ENCODE peak calls at places on chromosomes 1 and 21, in nine cellular contexts. G is spleen, C is GM12891, D is body of pancreas, B is testis, V is H54, Y is ovary, K is NB4, P is suprapubic skin. J is an unnamed sample.

GRCh38 chr1:4836574-4836973 is 182.2 kb downstream of the AJAP1 start:
- DNase-seq in K (peak; percentile 81), V (no peak), C (no peak), G (no peak), D (no peak), P (no peak), B (peak; percentile 40), Y (peak; percentile 14), J (no peak)

GRCh38 chr1:69755647-69756046 is 187.9 kb downstream of the LRRC7 start:
- DNase-seq in D (no peak), P (no peak), K (no peak), B (no peak), Y (no peak), C (no peak), V (no peak), G (no peak), J (no peak)

GRCh38 chr1:112457965-112458364 is 50.8 kb upstream of the WNT2B start:
- DNase-seq in K (no peak), V (no peak), B (no peak), Y (no peak), P (no peak), G (no peak), C (no peak), D (no peak), J (no peak)

GRCh38 chr1:156502396-156502748 is 1.8 kb upstream of the MEF2D start:
- DNase-seq in V (no peak), B (no peak), C (no peak), P (no peak), D (no peak), Y (no peak), G (no peak), K (no peak), J (no peak)

GRCh38 chr1:116814935-116815334 is 60.7 kb downstream of the CD2 start:
- DNase-seq in B (no peak), C (no peak), V (no peak), D (no peak), K (no peak), Y (no peak), G (no peak), P (no peak), J (no peak)

GRCh38 chr1:70706381-70707173 is 295.5 kb downstream of the CTH start:
- DNase-seq in K (no peak), D (no peak), C (no peak), P (no peak), V (no peak), B (peak; percentile 63), G (no peak), Y (no peak), J (no peak)

GRCh38 chr1:185789846-185790735 is 55.9 kb downstream of the HMCN1 start:
- DNase-seq in G (no peak), C (no peak), P (no peak), D (no peak), K (no peak), B (no peak), Y (no peak), V (no peak), J (no peak)

GRCh38 chr1:175186371-175187160 is 6.0 kb downstream of the KIAA0040 start:
- DNase-seq in C (no peak), P (no peak), B (no peak), K (no peak), Y (no peak), D (no peak), G (no peak), V (no peak), J (no peak)

DNA sequence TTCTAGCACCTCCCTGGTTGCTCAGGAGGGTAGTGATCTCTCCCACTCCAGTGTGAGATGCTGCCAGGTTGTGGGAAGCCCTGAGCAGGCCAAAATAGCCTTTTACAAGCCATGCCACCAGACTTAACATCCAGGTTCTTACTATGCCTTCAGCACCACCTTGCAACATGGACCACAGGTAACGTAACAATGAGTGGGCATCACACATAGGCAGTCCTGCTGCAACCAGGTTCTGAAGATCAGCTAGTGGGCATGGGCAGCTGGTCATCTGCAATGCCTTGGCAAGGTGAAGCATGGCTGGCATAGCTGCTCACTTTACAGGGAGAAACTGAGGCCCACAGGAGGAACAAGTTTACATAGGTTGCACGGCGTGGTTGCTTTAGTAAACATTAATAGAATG is 40.7 kb downstream of the DHCR24 start:
- DNase-seq in D (no peak), C (no peak), V (no peak), G (no peak), Y (no peak), B (no peak), K (no peak), P (no peak), J (no peak)
- TF ChIP-seq POLR2A in D (no peak), C (no peak), V (no peak), G (no peak), Y (no peak), B (no peak), K (no peak), P (no peak), J (no peak)

DNA sequence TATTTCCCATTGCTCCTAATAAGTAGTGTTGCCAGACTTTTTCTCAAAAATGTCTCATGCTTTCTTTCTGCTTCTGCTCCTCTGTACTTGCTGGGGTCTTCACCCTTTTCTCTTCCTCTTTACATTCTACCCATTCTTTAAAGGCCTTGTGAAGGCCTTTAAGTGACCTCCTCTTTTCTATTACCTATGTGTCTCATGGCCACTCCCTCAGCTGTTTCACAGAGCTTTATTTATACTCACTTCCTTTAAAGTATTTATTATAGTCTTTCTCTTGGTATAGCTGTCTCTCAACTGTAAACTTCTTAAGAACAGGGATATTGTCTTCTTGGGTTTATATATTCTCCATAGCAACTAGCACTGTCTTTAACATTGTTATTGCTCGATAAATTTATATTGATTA is 803 bp downstream of the GOLPH3L start:
- DNase-seq in C (no peak), Y (no peak), B (no peak), G (no peak), K (peak; percentile 11), V (no peak), D (no peak), P (no peak), J (no peak)
- TF ChIP-seq POLR2A in C (no peak), Y (no peak), B (no peak), G (no peak), K (no peak), V (no peak), D (no peak), P (no peak), J (no peak)

GRCh38 chr21:21324297-21324696 is 326.1 kb downstream of the NCAM2 start:
- DNase-seq in P (no peak), K (no peak), G (no peak), D (no peak), V (no peak), Y (no peak), B (no peak), C (no peak), J (no peak)
- TF ChIP-seq POLR2A in P (no peak), K (no peak), G (no peak), D (no peak), V (no peak), Y (no peak), B (no peak), C (no peak), J (no peak)

GRCh38 chr1:66274634-66275033 is 259.3 kb upstream of the SGIP1 start:
- DNase-seq in V (no peak), K (no peak), G (no peak), Y (no peak), C (no peak), D (no peak), P (no peak), B (no peak), J (no peak)

GRCh38 chr1:66275083-66275482 is 258.9 kb upstream of the SGIP1 start:
- DNase-seq in P (no peak), G (no peak), C (no peak), V (no peak), B (no peak), D (no peak), Y (no peak), K (no peak), J (no peak)

GRCh38 chr1:66278260-66279046 is 255.5 kb upstream of the SGIP1 start:
- DNase-seq in P (no peak), G (no peak), D (no peak), K (no peak), V (no peak), C (no peak), Y (no peak), B (no peak), J (no peak)

GRCh38 chr1:66275601-66276023 is 258.3 kb upstream of the SGIP1 start:
- DNase-seq in B (peak; percentile 36), Y (no peak), K (peak; percentile 10), C (no peak), G (no peak), D (no peak), V (no peak), P (no peak), J (peak; percentile 30)

DNA sequence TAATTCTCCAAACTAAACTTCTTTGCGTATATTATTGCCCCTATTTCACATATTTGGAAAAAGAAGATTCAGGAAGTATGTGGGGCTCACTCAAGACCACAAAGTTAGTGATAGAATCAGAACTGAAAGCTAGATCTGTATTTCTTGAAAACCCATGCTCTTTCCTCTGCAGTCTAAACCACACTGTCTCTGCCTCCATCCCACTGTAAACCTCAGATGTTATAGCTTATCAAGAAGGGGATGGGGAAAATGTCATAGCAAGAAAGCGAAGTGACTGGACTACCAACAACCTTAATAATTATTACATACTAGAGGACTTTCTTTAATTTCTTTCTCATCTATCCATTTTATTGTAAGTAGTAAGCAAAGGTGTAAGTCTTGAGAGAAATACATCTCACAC is 257.7 kb upstream of the SGIP1 start:
- DNase-seq in B (no peak), D (no peak), P (no peak), K (no peak), Y (no peak), G (no peak), C (no peak), V (no peak), J (no peak)
- TF ChIP-seq POLR2A in B (no peak), D (no peak), P (no peak), K (no peak), Y (no peak), G (no peak), C (no peak), V (no peak), J (no peak)